ENCODE peak calls at places on chromosome 14, in eight cellular contexts. Q is AG09309; W is NCI-H345; O is central memory CD4-positive, alpha-beta T cell; M is islet precursor cell; P is lower leg skin; A is GM06990; D is LHCN-M2. E is an unnamed sample.

GRCh38 chr14:28769358-28769757 is 2.8 kb downstream of the FOXG1 start:
- DNase-seq in M (no peak), W (peak), A (no peak), P (no peak), Q (no peak), D (no peak), O (no peak), E (no peak)

GRCh38 chr14:54475187-54475881 is 13.4 kb downstream of the GMFB start:
- DNase-seq in Q (no peak), P (no peak), W (no peak), M (no peak), A (no peak), D (peak), O (no peak), E (no peak)

GRCh38 chr14:95482967-95483842 is 33.2 kb downstream of the SYNE3 start:
- DNase-seq in D (peak), P (peak), Q (peak), M (peak), O (no peak), A (no peak), W (no peak), E (no peak)

GRCh38 chr14:63508033-63508432 is 35.1 kb downstream of the PPP2R5E start:
- DNase-seq in Q (no peak), W (no peak), O (peak), A (no peak), D (no peak), M (no peak), P (no peak), E (no peak)

GRCh38 chr14:45120109-45120508 is 14.2 kb downstream of the FKBP3 start:
- DNase-seq in O (no peak), D (no peak), P (no peak), A (no peak), M (no peak), W (no peak), Q (no peak), E (no peak)

GRCh38 chr14:53190938-53191337 is 37.8 kb upstream of the DDHD1 start:
- DNase-seq in Q (no peak), M (no peak), O (no peak), W (no peak), D (peak), A (peak), P (no peak), E (no peak)

GRCh38 chr14:79161576-79161975 is 991.4 kb downstream of the NRXN3 start:
- DNase-seq in W (no peak), D (peak), A (no peak), Q (peak), O (no peak), P (no peak), M (peak), E (peak)

GRCh38 chr14:101029668-101030290 is 126.3 kb upstream of the RTL1 start:
- DNase-seq in Q (no peak), M (peak), O (no peak), W (no peak), P (peak), D (no peak), A (no peak), E (no peak)

GRCh38 chr14:61452452-61452851 is 131.1 kb downstream of the PRKCH start:
- DNase-seq in P (no peak), A (no peak), O (peak), D (no peak), W (no peak), M (no peak), Q (no peak), E (no peak)

GRCh38 chr14:73567951-73568885 is 795 bp upstream of the ACOT2 start:
- DNase-seq in P (no peak), D (no peak), M (no peak), A (no peak), Q (no peak), W (no peak), O (no peak), E (peak)

GRCh38 chr14:72146241-72146640 is 214.0 kb downstream of the RGS6 start:
- DNase-seq in M (no peak), O (no peak), A (no peak), Q (no peak), D (no peak), P (no peak), W (no peak), E (no peak)

GRCh38 chr14:65770681-65771080 is 358.2 kb downstream of the FUT8 start:
- DNase-seq in W (no peak), A (no peak), M (no peak), D (no peak), Q (no peak), P (no peak), O (no peak), E (no peak)

GRCh38 chr14:102778616-102779351 is 1.5 kb downstream of the TRAF3 start:
- DNase-seq in M (no peak), O (no peak), D (peak), A (no peak), P (no peak), Q (no peak), W (no peak), E (no peak)

GRCh38 chr14:77043177-77043983 is 14.9 kb upstream of the IRF2BPL start:
- DNase-seq in O (no peak), M (peak), A (peak), Q (peak), W (no peak), D (peak), P (no peak), E (no peak)

GRCh38 chr14:75016815-75017214 is 14.1 kb downstream of the EIF2B2 start:
- DNase-seq in A (no peak), P (no peak), W (no peak), Q (no peak), D (no peak), O (no peak), M (no peak), E (no peak)

E was measured in Caco-2.